ENCODE peak calls at places on chromosomes 16 and 17, in six cellular contexts. F is BE2C, E is neural crest cell, O is mucosa of descending colon, T is lung, U is A549. Z is an unnamed sample.

GRCh38 chr17:70355185-70355584 is 185.9 kb downstream of the KCNJ2 start:
- DNase-seq in E (no peak), T (no peak), O (no peak), F (no peak), U (no peak), Z (no peak)

GRCh38 chr16:89522287-89522686 is 14.1 kb downstream of the SPG7 start:
- DNase-seq in O (no peak), E (no peak), T (no peak), U (no peak), F (no peak), Z (no peak)

GRCh38 chr16:72189865-72190371 is 18.0 kb upstream of the PMFBP1 start:
- DNase-seq in O (no peak), E (no peak), F (peak; percentile 46), T (no peak), U (peak; percentile 6), Z (no peak)

GRCh38 chr16:88810166-88810867 is 1.4 kb downstream of the APRT start:
- DNase-seq in E (no peak), U (no peak), O (peak; percentile 62), F (no peak), T (no peak), Z (no peak)

GRCh38 chr16:83100679-83101078 is 473.9 kb downstream of the CDH13 start:
- DNase-seq in E (no peak), O (no peak), F (no peak), U (no peak), T (no peak), Z (no peak)

GRCh38 chr17:3916013-3916696 is at the start of gene P2RX1:
- DNase-seq in O (peak; percentile 79), T (no peak), E (no peak), F (no peak), U (no peak), Z (no peak)

GRCh38 chr16:77172964-77173363 is 18.0 kb upstream of the MON1B start:
- DNase-seq in F (no peak), O (no peak), E (no peak), U (no peak), T (no peak), Z (no peak)

GRCh38 chr16:4407543-4408322 is 8.7 kb downstream of the CORO7 start:
- DNase-seq in E (no peak), F (no peak), O (no peak), T (no peak), U (no peak), Z (no peak)

GRCh38 chr17:34542700-34543336 is 36.6 kb upstream of the TMEM132E start:
- DNase-seq in T (no peak), O (no peak), F (peak; percentile 52), E (peak; percentile 58), U (peak; percentile 30), Z (peak; percentile 65)

GRCh38 chr16:5075637-5076036 is 4.0 kb downstream of the ALG1 start:
- DNase-seq in F (no peak), T (no peak), O (no peak), U (peak; percentile 16), E (no peak), Z (no peak)

GRCh38 chr16:17246974-17247718 is 223.6 kb downstream of the XYLT1 start:
- DNase-seq in T (no peak), O (no peak), F (no peak), U (no peak), E (no peak), Z (no peak)

GRCh38 chr16:17246577-17246885 is 224.2 kb downstream of the XYLT1 start:
- DNase-seq in T (no peak), E (no peak), O (no peak), U (no peak), F (no peak), Z (no peak)

GRCh38 chr16:17252064-17252463 is 218.7 kb downstream of the XYLT1 start:
- DNase-seq in E (no peak), U (no peak), T (no peak), F (no peak), O (no peak), Z (no peak)

GRCh38 chr16:17245727-17246576 is 224.8 kb downstream of the XYLT1 start:
- DNase-seq in E (no peak), T (no peak), F (no peak), O (no peak), U (no peak), Z (no peak)

GRCh38 chr16:17251496-17251895 is 219.3 kb downstream of the XYLT1 start:
- DNase-seq in F (no peak), E (no peak), O (no peak), U (no peak), T (no peak), Z (no peak)
- TF ChIP-seq CTCF in F (no peak), E (no peak), O (no peak), U (no peak), T (no peak), Z (no peak)

GRCh38 chr17:62045517-62045916 is 19.6 kb downstream of the MED13 start:
- DNase-seq in U (no peak), T (no peak), O (no peak), F (no peak), E (no peak), Z (no peak)

GRCh38 chr17:62052765-62053338 is 12.2 kb downstream of the MED13 start:
- DNase-seq in T (no peak), F (no peak), O (no peak), E (no peak), U (no peak), Z (no peak)

GRCh38 chr17:62048262-62048661 is 16.8 kb downstream of the MED13 start:
- DNase-seq in U (no peak), T (no peak), O (no peak), F (no peak), E (no peak), Z (no peak)

GRCh38 chr17:62049299-62049698 is 15.8 kb downstream of the MED13 start:
- DNase-seq in T (no peak), U (no peak), F (no peak), O (no peak), E (no peak), Z (no peak)

GRCh38 chr17:62051053-62051452 is 14.0 kb downstream of the MED13 start:
- DNase-seq in U (no peak), O (no peak), E (no peak), T (no peak), F (no peak), Z (no peak)
- TF ChIP-seq CTCF in U (no peak), O (no peak), E (no peak), T (no peak), F (no peak), Z (no peak)

GRCh38 chr17:9905902-9906301 is 831 bp upstream of the RCVRN start:
- DNase-seq in E (peak; percentile 60), T (no peak), O (no peak), F (no peak), U (peak; percentile 64), Z (peak; percentile 63)

GRCh38 chr17:9907131-9907530 is 2.1 kb upstream of the RCVRN start:
- DNase-seq in T (no peak), U (no peak), O (no peak), E (no peak), F (no peak), Z (no peak)

GRCh38 chr17:9907883-9908648 is 3.0 kb upstream of the RCVRN start:
- DNase-seq in E (no peak), F (no peak), U (peak; percentile 57), O (no peak), T (no peak), Z (no peak)

GRCh38 chr17:9905078-9905415 is at the start of gene RCVRN:
- DNase-seq in O (no peak), E (no peak), F (no peak), T (no peak), U (no peak), Z (no peak)

GRCh38 chr17:9906616-9907015 is 1.5 kb upstream of the RCVRN start:
- DNase-seq in O (no peak), E (no peak), U (no peak), T (no peak), F (no peak), Z (no peak)
- TF ChIP-seq CTCF in O (no peak), E (no peak), U (no peak), T (no peak), F (no peak), Z (no peak)

GRCh38 chr16:31333686-31334649 is 21.0 kb upstream of the ITGAX start:
- DNase-seq in E (no peak), U (peak; percentile 73), T (no peak), O (no peak), F (no peak), Z (no peak)
- TF ChIP-seq CTCF in E (peak; percentile 45), U (peak; percentile 51), T (no peak), O (no peak), F (peak; percentile 35), Z (no peak)

GRCh38 chr17:48486557-48486956 is 44.3 kb downstream of the HOXB1 start:
- DNase-seq in O (no peak), U (peak; percentile 72), F (no peak), T (no peak), E (no peak), Z (no peak)
- TF ChIP-seq CTCF in O (no peak), U (no peak), F (no peak), T (no peak), E (no peak), Z (no peak)

GRCh38 chr16:27174007-27174406 is 29.3 kb upstream of the KDM8 start:
- DNase-seq in T (no peak), O (peak; percentile 69), U (no peak), F (peak; percentile 24), E (no peak), Z (no peak)
- TF ChIP-seq CTCF in T (no peak), O (no peak), U (no peak), F (no peak), E (no peak), Z (no peak)